ENCODE peak calls at places on chromosomes 16 and 17, in five cellular contexts. X, O, M, I and Y are unnamed samples. For H3K27me3, the result is how much of the 10 kb centered on the place peaks cover.

GRCh38 chr17:58484600-58484999 is 3.6 kb downstream of the HSF5 start:
- DNase-seq in X (no peak), O (no peak), M (no peak), I (no peak), Y (no peak)

GRCh38 chr17:58352843-58353719 is 1.1 kb upstream of the SUPT4H1 start:
- DNase-seq in X (no peak), O (no peak), M (peak), I (no peak), Y (peak)

GRCh38 chr17:40425741-40426140 is 8.0 kb upstream of the TOP2A start:
- DNase-seq in X (no peak), O (no peak), M (no peak), I (no peak), Y (no peak)

GRCh38 chr17:68627956-68628355 is 26.8 kb upstream of the FAM20A start:
- DNase-seq in X (no peak), O (no peak), M (no peak), I (no peak), Y (no peak)

GRCh38 chr16:7792346-7792745 is 459.7 kb downstream of the RBFOX1 start:
- DNase-seq in X (no peak), O (no peak), M (no peak), I (no peak), Y (no peak)

GRCh38 chr16:81946206-81946605 is 65.1 kb downstream of the SDR42E1 start:
- DNase-seq in X (no peak), O (no peak), M (no peak), I (no peak), Y (no peak)

GRCh38 chr17:18986541-18987229 is 17.9 kb downstream of the FAM83G start:
- DNase-seq in X (no peak), O (no peak), M (no peak), I (no peak), Y (no peak)

GRCh38 chr17:57861737-57862409 is 12.0 kb upstream of the MRPS23 start:
- DNase-seq in X (peak), O (peak), M (no peak), I (no peak), Y (no peak)

GRCh38 chr16:81401035-81401950 is 43.3 kb upstream of the CMIP start:
- DNase-seq in X (peak), O (no peak), M (no peak), I (no peak), Y (no peak)

GRCh38 chr17:70947215-70947614 is 777.9 kb downstream of the KCNJ2 start:
- DNase-seq in X (no peak), O (no peak), M (no peak), I (no peak), Y (no peak)

GRCh38 chr16:4090476-4090875 is 25.8 kb downstream of the ADCY9 start:
- DNase-seq in X (peak), O (peak), M (peak), I (no peak), Y (no peak)

GRCh38 chr17:35890774-35891155 is 10.6 kb upstream of the CCL5 start:
- DNase-seq in X (no peak), O (no peak), M (no peak), I (no peak), Y (no peak)

GRCh38 chr16:64391009-64391663 is 730.7 kb downstream of the CDH11 start:
- DNase-seq in X (no peak), O (no peak), M (no peak), I (no peak), Y (no peak)

GRCh38 chr17:40318835-40319332 is 9.9 kb downstream of the RARA start:
- DNase-seq in X (no peak), O (peak), M (no peak), I (no peak), Y (no peak)

GRCh38 chr16:50403491-50403890 is 34.7 kb upstream of the BRD7 start:
- DNase-seq in X (no peak), O (peak), M (no peak), I (no peak), Y (no peak)

GRCh38 chr17:77473615-77474226 is 333.0 kb downstream of the SEC14L1 start:
- DNase-seq in X (no peak), O (no peak), M (no peak), I (no peak), Y (no peak)

GRCh38 chr16:78895661-78896060 is 704.9 kb downstream of the MAF start:
- DNase-seq in X (no peak), O (no peak), M (no peak), I (no peak), Y (no peak)

GRCh38 chr17:58111676-58112075 is 28.5 kb downstream of the DYNLL2 start:
- DNase-seq in X (no peak), O (no peak), M (no peak), I (no peak), Y (no peak)

GRCh38 chr16:25553711-25554436 is 137.9 kb upstream of the HS3ST4 start:
- DNase-seq in X (no peak), O (no peak), M (no peak), I (no peak), Y (no peak)

GRCh38 chr17:63474174-63474913 is 2.5 kb upstream of the ACE start:
- DNase-seq in X (no peak), O (peak), M (no peak), I (no peak), Y (no peak)

GRCh38 chr16:17617021-17617420 is 146.3 kb upstream of the XYLT1 start:
- DNase-seq in X (no peak), O (no peak), M (no peak), I (no peak), Y (no peak)

GRCh38 chr16:3101018-3101840 is 2.1 kb upstream of the ZSCAN10 start:
- DNase-seq in X (no peak), O (no peak), M (peak), I (no peak), Y (no peak)

GRCh38 chr17:14297161-14297851 is 3.6 kb upstream of the HS3ST3B1 start:
- DNase-seq in X (peak), O (peak), M (peak), I (no peak), Y (no peak)

DNA sequence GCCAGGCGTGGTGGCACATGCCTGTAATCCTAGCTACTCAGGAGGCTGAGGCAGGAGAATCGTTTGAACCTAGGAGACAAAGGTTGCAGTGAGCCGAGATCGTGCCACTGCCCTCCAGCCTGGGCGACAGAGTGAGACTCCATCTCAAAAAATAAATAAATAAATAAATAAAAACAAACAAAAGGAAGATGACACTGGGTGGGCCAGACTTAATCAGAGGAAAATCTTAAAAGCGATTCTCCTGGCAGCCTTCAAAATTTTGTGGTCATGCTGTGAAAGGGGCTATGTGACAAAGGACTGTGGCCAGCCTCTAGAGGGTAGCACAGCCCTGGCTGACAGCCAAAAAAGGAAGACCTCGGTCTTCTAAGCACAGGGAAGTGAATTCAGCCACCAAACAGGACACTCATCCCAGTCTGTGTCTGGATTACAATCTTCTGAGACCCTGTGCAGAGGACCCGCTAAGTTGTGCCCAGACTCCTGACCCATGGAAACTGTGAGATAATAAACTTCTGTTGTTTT is 391.1 kb downstream of the CNTNAP4 start:
- DNase-seq in X (no peak), O (no peak), M (no peak), I (no peak), Y (no peak)
- TF ChIP-seq CTCF in X (no peak), O (no peak), M (no peak), I (no peak), Y (no peak)

GRCh38 chr17:27571563-27572129 is 59.3 kb upstream of the LGALS9 start:
- DNase-seq in X (peak), O (no peak), M (no peak), I (no peak), Y (no peak)
- H3K27ac ChIP-seq in X (peak), O (peak), M (no peak), I (no peak), Y (no peak)

GRCh38 chr17:5595831-5596230 is 11.5 kb upstream of the NLRP1 start:
- DNase-seq in X (no peak), O (no peak), M (no peak), I (no peak), Y (no peak)
- H3K27me3 ChIP-seq in X (under half), O (half or more), M (under half), I (under half), Y (under half)

GRCh38 chr16:75804368-75804767 is 78.1 kb upstream of the CPHXL start:
- DNase-seq in X (no peak), O (no peak), M (no peak), I (no peak), Y (no peak)

GRCh38 chr16:75803753-75804152 is 77.5 kb upstream of the CPHXL start:
- DNase-seq in X (no peak), O (no peak), M (no peak), I (no peak), Y (no peak)

GRCh38 chr16:75798714-75799113 is 72.4 kb upstream of the CPHXL start:
- DNase-seq in X (no peak), O (no peak), M (no peak), I (no peak), Y (no peak)

GRCh38 chr16:75805946-75806345 is 79.7 kb upstream of the CPHXL start:
- DNase-seq in X (no peak), O (no peak), M (no peak), I (no peak), Y (no peak)

GRCh38 chr16:75801307-75801706 is 75.0 kb upstream of the CPHXL start:
- DNase-seq in X (no peak), O (no peak), M (no peak), I (no peak), Y (no peak)
- TF ChIP-seq CTCF in X (no peak), O (no peak), M (no peak), I (no peak), Y (no peak)

GRCh38 chr16:85150331-85150940 is 38.2 kb upstream of the CIBAR2 start:
- DNase-seq in X (no peak), O (no peak), M (no peak), I (no peak), Y (no peak)
- H3K27ac ChIP-seq in X (peak), O (peak), M (no peak), I (no peak), Y (no peak)

GRCh38 chr16:87778830-87779579 is 13.2 kb upstream of the KLHDC4 start:
- DNase-seq in X (peak), O (peak), M (peak), I (peak), Y (peak)
- H3K27me3 ChIP-seq in X (under half), O (under half), M (under half), I (under half), Y (under half)

DNA sequence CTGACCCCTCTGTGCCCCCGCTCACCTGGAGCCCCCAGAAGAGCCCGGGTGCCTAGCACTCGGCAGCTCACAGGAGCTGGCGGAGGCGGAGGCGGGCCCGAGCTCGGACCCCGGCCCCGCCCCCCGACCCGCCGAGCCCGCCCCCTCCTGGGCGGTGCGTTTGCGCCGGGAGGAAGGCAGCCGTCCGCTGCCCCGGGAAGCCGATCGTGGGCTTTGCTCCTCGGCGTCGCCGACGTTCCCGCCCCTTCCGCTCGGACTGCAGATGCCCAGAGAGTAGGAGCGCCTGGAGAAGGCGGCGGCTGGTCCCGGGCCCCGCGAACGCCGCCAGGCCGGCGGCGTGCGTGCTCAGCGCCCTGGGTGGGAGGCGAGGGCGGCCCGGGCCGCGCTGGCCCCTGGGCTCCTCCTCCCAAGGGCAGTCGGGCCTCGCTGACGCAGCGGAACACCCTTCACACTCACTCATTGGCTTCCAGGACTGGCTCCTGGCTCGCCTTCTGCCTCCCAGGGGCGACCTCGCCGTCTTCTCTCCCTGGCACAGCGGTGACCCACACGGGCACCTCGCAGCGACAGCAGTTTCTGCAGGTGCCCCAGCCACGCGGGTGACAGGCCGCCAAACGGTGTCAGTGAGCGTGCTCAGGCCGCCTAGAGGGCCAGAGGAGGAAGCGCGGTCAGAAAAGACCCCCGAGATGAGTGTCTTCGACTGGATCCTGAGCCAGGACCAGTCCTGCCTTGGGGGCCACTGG is at the start of gene PLSCR3:
- DNase-seq in X (peak), O (peak), M (peak), I (no peak), Y (peak)
- TF ChIP-seq CTCF in X (no peak), O (peak), M (no peak), I (peak), Y (peak)

DNA sequence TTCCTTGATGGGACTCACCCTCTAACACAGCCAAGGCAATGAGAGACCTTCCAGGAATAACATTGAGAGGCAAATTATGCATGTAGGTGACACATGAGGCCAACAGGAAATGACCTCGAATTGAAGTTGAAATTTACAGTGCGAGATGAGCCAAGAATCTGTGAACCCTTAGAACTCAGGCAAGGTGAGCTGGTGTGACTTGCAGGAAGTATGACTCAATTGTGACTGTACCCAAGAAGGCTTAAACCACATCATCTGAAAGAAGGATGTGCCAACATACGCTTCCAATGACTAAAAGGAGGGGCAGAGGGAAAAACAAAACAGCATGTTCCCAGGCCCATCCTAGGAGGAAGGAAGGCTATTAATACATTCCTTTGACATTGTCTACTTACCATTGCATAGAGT is 44.8 kb downstream of the PITPNC1 start:
- DNase-seq in X (no peak), O (no peak), M (peak), I (no peak), Y (peak)
- H3K27ac ChIP-seq in X (peak), O (peak), M (no peak), I (peak), Y (peak)